ENCODE peak calls at places on chromosomes 13 and 19, in eight cellular contexts. Z is heart right ventricle, U is OCI-LY7, B is aorta, M is substantia nigra, L is cardiac muscle cell, A is A549, S is dorsolateral prefrontal cortex. F is an unnamed sample.
A peak's percentile ranks its signal among the peaks of the same experiment; 100 is the strongest.

GRCh38 chr19:1177322-1178114 is 3.5 kb upstream of the SBNO2 start:
- DNase-seq in B (peak; percentile 85), A (peak; percentile 88), Z (no peak), M (no peak), S (no peak), U (no peak), L (peak; percentile 94), F (no peak)

GRCh38 chr19:33821871-33822270 is 25.2 kb downstream of the KCTD15 start:
- DNase-seq in Z (no peak), A (no peak), S (no peak), B (no peak), M (no peak), U (no peak), L (no peak), F (no peak)

GRCh38 chr13:46295531-46296464 is 84.1 kb downstream of the LRRC63 start:
- DNase-seq in B (peak; percentile 59), S (no peak), U (peak; percentile 69), A (no peak), L (peak; percentile 97), M (no peak), Z (no peak), F (no peak)

GRCh38 chr19:53660584-53660983 is 28.8 kb downstream of the DPRX start:
- DNase-seq in Z (no peak), M (no peak), L (no peak), S (no peak), A (no peak), U (no peak), B (no peak), F (no peak)

GRCh38 chr13:25214371-25215252 is 42.5 kb upstream of the AMER2 start:
- DNase-seq in S (no peak), Z (peak; percentile 15), M (peak; percentile 15), B (no peak), L (peak; percentile 40), U (no peak), A (peak; percentile 2), F (no peak)

GRCh38 chr19:3440082-3440481 is 40.2 kb downstream of the SMIM24 start:
- DNase-seq in M (no peak), Z (no peak), S (no peak), B (peak; percentile 70), U (peak; percentile 50), L (peak; percentile 31), A (peak; percentile 73), F (no peak)

GRCh38 chr13:114282143-114282685 is 813 bp downstream of the UPF3A start:
- DNase-seq in Z (peak; percentile 39), S (peak; percentile 20), B (peak; percentile 53), L (no peak), M (peak; percentile 43), U (peak; percentile 71), A (peak; percentile 71), F (no peak)

GRCh38 chr13:104460553-104460952 is 1394.3 kb upstream of the SLC10A2 start:
- DNase-seq in M (no peak), L (peak; percentile 14), S (no peak), Z (no peak), B (no peak), A (no peak), U (no peak), F (no peak)

GRCh38 chr13:22110368-22110767 is 439.5 kb downstream of the FGF9 start:
- DNase-seq in S (no peak), Z (no peak), L (no peak), A (no peak), B (peak; percentile 82), U (no peak), M (no peak), F (no peak)

GRCh38 chr19:45444318-45445041 is 20.8 kb upstream of the ERCC1 start:
- DNase-seq in S (peak; percentile 95), M (peak; percentile 93), L (peak; percentile 94), Z (peak; percentile 96), B (peak; percentile 97), U (peak; percentile 85), A (peak; percentile 92), F (peak; percentile 92)

GRCh38 chr19:54481326-54481930 is 8.3 kb upstream of the CDC42EP5 start:
- DNase-seq in L (peak; percentile 65), S (no peak), Z (peak; percentile 27), M (peak; percentile 3), B (no peak), A (peak; percentile 67), U (peak; percentile 61), F (no peak)

GRCh38 chr13:95254341-95254740 is 46.9 kb downstream of the ABCC4 start:
- DNase-seq in M (no peak), Z (no peak), B (no peak), A (peak; percentile 34), U (no peak), S (no peak), L (no peak), F (no peak)

GRCh38 chr19:33795370-33796163 is 1.1 kb upstream of the KCTD15 start:
- DNase-seq in Z (peak; percentile 91), M (peak; percentile 83), S (peak; percentile 52), B (peak; percentile 86), A (peak; percentile 96), U (peak; percentile 89), L (peak; percentile 96), F (peak; percentile 79)

GRCh38 chr19:54871713-54872112 is 2.3 kb upstream of the FCAR start:
- DNase-seq in U (no peak), Z (no peak), M (no peak), A (no peak), L (no peak), S (no peak), B (no peak), F (no peak)

GRCh38 chr13:34589581-34589980 is 352.5 kb upstream of the NBEA start:
- DNase-seq in M (no peak), A (no peak), U (no peak), Z (no peak), S (no peak), L (no peak), B (no peak), F (no peak)

GRCh38 chr13:86572115-86572514 is 772.9 kb upstream of the SLITRK6 start:
- DNase-seq in A (no peak), M (no peak), Z (no peak), U (no peak), B (no peak), L (peak; percentile 42), S (no peak), F (no peak)

GRCh38 chr19:407501-408440 is 1.2 kb downstream of the C2CD4C start:
- DNase-seq in B (peak; percentile 45), A (no peak), L (no peak), M (no peak), S (no peak), Z (no peak), U (no peak), F (no peak)

GRCh38 chr13:99332456-99332855 is 25.3 kb upstream of the GPR183 start:
- DNase-seq in S (no peak), A (no peak), U (no peak), L (no peak), B (no peak), Z (no peak), M (peak; percentile 38), F (no peak)

DNA sequence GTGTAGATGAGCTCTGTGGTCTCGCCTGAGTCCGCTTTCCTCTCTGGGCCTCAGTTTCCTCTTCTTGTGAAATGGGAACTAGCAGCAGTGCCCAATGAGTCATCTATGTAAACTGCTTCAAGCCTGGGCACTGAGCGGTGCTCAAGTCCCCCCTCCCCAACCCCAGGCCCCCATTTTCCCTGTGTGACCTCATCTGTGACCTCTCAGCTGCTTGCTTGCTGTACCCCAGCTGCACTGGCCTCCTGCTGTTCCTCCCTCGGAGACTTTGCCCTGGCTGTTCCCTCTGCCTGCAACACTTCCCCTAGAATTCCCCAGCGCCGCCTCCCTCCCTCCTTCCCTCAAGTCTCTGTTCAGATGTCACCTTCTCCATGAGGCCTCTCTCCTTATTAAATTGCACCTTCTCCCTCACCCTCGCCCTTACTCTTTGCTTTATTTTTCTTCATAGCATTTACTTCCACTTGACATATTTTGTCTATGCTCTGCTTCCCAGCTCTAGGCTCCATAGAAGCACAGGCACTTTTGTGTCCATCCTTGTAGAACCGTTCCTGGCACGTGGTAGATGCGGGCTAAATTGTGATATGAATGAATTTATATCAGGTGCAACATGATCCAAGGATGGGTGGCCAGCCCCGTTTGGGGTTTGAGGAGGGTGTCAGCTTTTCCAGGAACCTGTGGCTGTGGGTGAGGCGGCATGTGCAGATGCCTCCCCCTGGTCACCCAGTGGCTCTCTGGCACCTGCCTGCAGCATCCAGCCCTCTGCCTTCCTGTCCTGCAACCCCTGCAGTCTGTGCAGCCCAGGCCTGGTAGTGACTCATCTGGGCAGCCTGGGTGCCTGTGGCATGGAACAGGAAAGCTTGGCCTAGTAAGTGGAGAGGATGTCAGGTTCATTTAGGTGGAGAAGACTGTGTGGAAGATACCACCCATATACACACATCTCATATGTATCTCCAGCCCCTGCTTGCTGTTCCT is 26.3 kb downstream of the SIPA1L3 start:
- DNase-seq in L (peak; percentile 18), M (no peak), B (peak; percentile 50), Z (no peak), U (no peak), S (no peak), A (peak; percentile 78), F (no peak)
- H3K27ac ChIP-seq in L (peak overlapping the region; percentile 85), M (no peak overlapping the region), B (no peak overlapping the region), Z (no peak overlapping the region), U (peak overlapping the region; percentile 61), S (no peak overlapping the region), A (peak overlapping the region; percentile 88), F (no peak overlapping the region)

GRCh38 chr19:49486232-49486631 is 1.2 kb upstream of the RPL13A start:
- DNase-seq in M (no peak), S (no peak), U (no peak), B (no peak), Z (no peak), A (no peak), L (no peak), F (no peak)
- H3K27ac ChIP-seq in M (no peak overlapping the region), S (no peak overlapping the region), U (no peak overlapping the region), B (no peak overlapping the region), Z (no peak overlapping the region), A (peak overlapping the region; percentile 87), L (no peak overlapping the region), F (no peak overlapping the region)

DNA sequence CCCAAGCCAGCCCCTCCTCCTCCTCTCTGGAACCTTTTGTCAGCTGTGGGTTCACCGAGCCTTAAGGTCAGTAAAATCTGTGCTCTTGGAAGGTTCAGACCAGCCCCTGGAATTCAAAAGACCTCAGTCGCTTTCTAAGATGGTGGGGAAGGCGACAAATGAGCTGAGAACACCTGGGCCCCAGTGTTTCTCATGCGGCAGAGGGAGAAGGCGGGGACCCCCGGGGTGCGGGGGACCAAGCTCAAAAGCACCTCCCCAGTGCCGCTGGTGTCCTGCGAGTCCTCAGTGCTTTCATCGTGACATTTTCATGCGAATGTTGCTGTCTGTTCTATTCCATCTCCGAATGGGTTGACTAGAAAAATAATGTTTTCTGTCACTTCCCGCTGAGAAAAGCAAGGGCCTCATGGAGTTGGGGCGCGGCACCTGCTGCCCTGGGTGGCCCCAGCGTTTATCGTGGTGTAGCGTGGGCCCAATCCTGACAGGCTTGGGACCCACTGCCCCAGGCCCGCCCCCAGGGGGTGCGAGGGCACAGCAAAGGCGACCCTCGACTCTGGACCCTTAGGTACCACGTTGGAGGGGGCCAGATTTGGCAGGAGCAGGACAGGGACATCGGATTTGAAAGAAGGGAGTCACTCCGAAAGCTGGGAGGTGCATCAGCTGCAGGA is 751 bp upstream of the NTN5 start:
- DNase-seq in Z (no peak), M (no peak), A (no peak), U (no peak), L (no peak), B (no peak), S (no peak), F (no peak)
- H3K27ac ChIP-seq in Z (no peak overlapping the region), M (no peak overlapping the region), A (no peak overlapping the region), U (no peak overlapping the region), L (no peak overlapping the region), B (no peak overlapping the region), S (no peak overlapping the region), F (no peak overlapping the region)

DNA sequence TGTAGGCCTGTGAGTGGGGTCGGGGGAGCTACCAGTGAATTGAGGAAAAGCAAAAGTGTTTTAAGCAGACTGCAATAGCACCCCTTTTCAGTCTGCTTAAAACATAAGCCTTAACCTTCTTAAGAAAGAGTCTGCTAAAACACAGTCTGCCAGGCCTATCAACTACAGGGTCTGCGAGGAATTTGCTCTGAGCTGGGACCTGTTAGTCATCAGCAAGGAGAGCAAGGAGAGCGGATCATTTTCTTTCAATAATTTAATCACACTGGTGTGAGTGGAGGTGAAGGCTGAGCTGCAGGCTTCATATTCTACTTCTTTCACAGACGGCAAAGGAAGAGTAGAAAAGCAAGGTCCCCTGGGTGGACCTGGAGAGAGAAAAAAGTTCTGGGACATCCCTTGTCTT is 342.7 kb downstream of the ENOX1 start:
- DNase-seq in M (no peak), L (no peak), B (no peak), Z (no peak), U (no peak), S (no peak), A (no peak), F (no peak)
- H3K27ac ChIP-seq in M (no peak overlapping the region), L (peak overlapping the region; percentile 39), B (peak overlapping the region; percentile 33), Z (no peak overlapping the region), U (no peak overlapping the region), S (no peak overlapping the region), A (no peak overlapping the region), F (no peak overlapping the region)

F was measured in caudate nucleus.